ENCODE peak calls at places on chromosomes 2 and 18, in nine cellular contexts. G, B, M, D, H, C, A, L and W are unnamed samples.

GRCh38 chr18:49742563-49743295 is 70.6 kb downstream of the ACAA2 start:
- DNase-seq in G (no peak), B (no peak), M (no peak), D (no peak), H (no peak), C (no peak), A (no peak), L (no peak), W (no peak)

GRCh38 chr18:36672437-36673344 is 156.1 kb downstream of the TPGS2 start:
- DNase-seq in G (peak), B (no peak), M (peak), D (peak), H (no peak), C (no peak), A (no peak), L (peak), W (no peak)

GRCh38 chr2:41595235-41595634 is 452.6 kb upstream of the PKDCC start:
- DNase-seq in G (no peak), B (no peak), M (peak), D (no peak), H (no peak), C (no peak), A (no peak), L (peak), W (no peak)

GRCh38 chr2:216478151-216478550 is 20.5 kb upstream of the RPL37A start:
- DNase-seq in G (peak), B (no peak), M (peak), D (no peak), H (no peak), C (no peak), A (no peak), L (peak), W (no peak)

GRCh38 chr18:13581055-13581454 is 145.3 kb downstream of the FAM210A start:
- DNase-seq in G (no peak), B (no peak), M (no peak), D (no peak), H (no peak), C (no peak), A (no peak), L (no peak), W (no peak)

GRCh38 chr2:37985333-37985732 is 60.2 kb downstream of the RMDN2 start:
- DNase-seq in G (peak), B (no peak), M (peak), D (no peak), H (no peak), C (no peak), A (peak), L (peak), W (no peak)

GRCh38 chr2:59276033-59276432 is 1034.9 kb upstream of the FANCL start:
- DNase-seq in G (peak), B (no peak), M (no peak), D (no peak), H (peak), C (no peak), A (no peak), L (no peak), W (no peak)

GRCh38 chr18:11047817-11048216 is 101.6 kb downstream of the PIEZO2 start:
- DNase-seq in G (no peak), B (peak), M (no peak), D (no peak), H (no peak), C (no peak), A (no peak), L (no peak), W (no peak)

GRCh38 chr2:156901373-156902031 is 356.0 kb upstream of the GALNT5 start:
- DNase-seq in G (no peak), B (no peak), M (peak), D (no peak), H (no peak), C (no peak), A (no peak), L (peak), W (no peak)

GRCh38 chr2:28155627-28156026 is 237.0 kb upstream of the FOSL2 start:
- DNase-seq in G (peak), B (no peak), M (peak), D (no peak), H (no peak), C (no peak), A (no peak), L (peak), W (no peak)

GRCh38 chr2:141417246-141417797 is 713.5 kb downstream of the LRP1B start:
- DNase-seq in G (no peak), B (no peak), M (no peak), D (no peak), H (no peak), C (no peak), A (peak), L (no peak), W (no peak)

GRCh38 chr2:154402138-154402714 is 296.3 kb upstream of the KCNJ3 start:
- DNase-seq in G (peak), B (no peak), M (peak), D (no peak), H (no peak), C (no peak), A (no peak), L (peak), W (no peak)

GRCh38 chr2:201357216-201357615 is at the start of gene FLACC1:
- DNase-seq in G (peak), B (no peak), M (peak), D (no peak), H (no peak), C (no peak), A (no peak), L (peak), W (no peak)

GRCh38 chr18:69838620-69839411 is 108.9 kb downstream of the CD226 start:
- DNase-seq in G (peak), B (no peak), M (no peak), D (no peak), H (no peak), C (no peak), A (no peak), L (peak), W (no peak)

GRCh38 chr2:222290371-222290690 is 8.5 kb downstream of the PAX3 start:
- DNase-seq in G (no peak), B (peak), M (no peak), D (no peak), H (no peak), C (no peak), A (no peak), L (no peak), W (no peak)

GRCh38 chr2:224958873-224959272 is 83.4 kb downstream of the DOCK10 start:
- DNase-seq in G (no peak), B (no peak), M (no peak), D (no peak), H (no peak), C (no peak), A (no peak), L (no peak), W (no peak)

GRCh38 chr2:36367497-36368353 is 12.1 kb downstream of the CRIM1 start:
- DNase-seq in G (no peak), B (no peak), M (no peak), D (no peak), H (no peak), C (no peak), A (no peak), L (peak), W (no peak)

GRCh38 chr18:47895565-47896250 is 34.8 kb downstream of the SMAD2 start:
- DNase-seq in G (no peak), B (no peak), M (no peak), D (no peak), H (no peak), C (no peak), A (no peak), L (no peak), W (no peak)

GRCh38 chr18:69492861-69493260 is 92.2 kb downstream of the DOK6 start:
- DNase-seq in G (no peak), B (no peak), M (no peak), D (no peak), H (no peak), C (no peak), A (no peak), L (no peak), W (no peak)

GRCh38 chr2:241555711-241556110 is 2.8 kb upstream of the BOK start:
- DNase-seq in G (no peak), B (no peak), M (no peak), D (no peak), H (no peak), C (no peak), A (no peak), L (peak), W (no peak)

GRCh38 chr2:225171350-225171749 is 129.1 kb upstream of the DOCK10 start:
- DNase-seq in G (peak), B (no peak), M (no peak), D (no peak), H (no peak), C (no peak), A (no peak), L (no peak), W (no peak)

GRCh38 chr18:8562065-8562464 is 47.2 kb upstream of the RAB12 start:
- DNase-seq in G (no peak), B (no peak), M (no peak), D (no peak), H (no peak), C (no peak), A (no peak), L (no peak), W (no peak)

GRCh38 chr18:11322006-11322405 is 172.6 kb upstream of the PIEZO2 start:
- DNase-seq in G (no peak), B (no peak), M (no peak), D (no peak), H (no peak), C (no peak), A (no peak), L (no peak), W (no peak)

GRCh38 chr2:240364582-240364960 is 70.9 kb upstream of the GPC1 start:
- DNase-seq in G (no peak), B (no peak), M (no peak), D (no peak), H (no peak), C (no peak), A (no peak), L (no peak), W (no peak)

GRCh38 chr18:54626779-54627178 is 35.7 kb downstream of the DYNAP start:
- DNase-seq in G (no peak), B (no peak), M (no peak), D (no peak), H (no peak), C (no peak), A (no peak), L (no peak), W (no peak)

GRCh38 chr2:66428986-66429612 is 5.8 kb upstream of the MEIS1 start:
- DNase-seq in G (peak), B (no peak), M (peak), D (no peak), H (no peak), C (no peak), A (no peak), L (peak), W (no peak)

GRCh38 chr2:48635786-48636185 is 18.1 kb downstream of the GTF2A1L start:
- DNase-seq in G (no peak), B (no peak), M (no peak), D (no peak), H (no peak), C (no peak), A (no peak), L (no peak), W (no peak)

GRCh38 chr2:201807452-201807980 is 1.2 kb downstream of the CDK15 start:
- DNase-seq in G (no peak), B (no peak), M (peak), D (no peak), H (peak), C (no peak), A (no peak), L (no peak), W (no peak)

GRCh38 chr2:177265386-177265690 is 811 bp upstream of the NFE2L2 start:
- DNase-seq in G (no peak), B (no peak), M (peak), D (no peak), H (no peak), C (peak), A (peak), L (peak), W (no peak)

GRCh38 chr2:177265834-177266817 is 1.6 kb upstream of the NFE2L2 start:
- DNase-seq in G (peak), B (no peak), M (no peak), D (peak), H (no peak), C (no peak), A (peak), L (peak), W (no peak)

GRCh38 chr2:177263451-177264208 is 897 bp downstream of the NFE2L2 start:
- DNase-seq in G (peak), B (peak), M (peak), D (peak), H (peak), C (peak), A (peak), L (peak), W (peak)

GRCh38 chr2:177264209-177264538 is 353 bp downstream of the NFE2L2 start:
- DNase-seq in G (peak), B (no peak), M (peak), D (no peak), H (peak), C (no peak), A (no peak), L (no peak), W (no peak)

DNA sequence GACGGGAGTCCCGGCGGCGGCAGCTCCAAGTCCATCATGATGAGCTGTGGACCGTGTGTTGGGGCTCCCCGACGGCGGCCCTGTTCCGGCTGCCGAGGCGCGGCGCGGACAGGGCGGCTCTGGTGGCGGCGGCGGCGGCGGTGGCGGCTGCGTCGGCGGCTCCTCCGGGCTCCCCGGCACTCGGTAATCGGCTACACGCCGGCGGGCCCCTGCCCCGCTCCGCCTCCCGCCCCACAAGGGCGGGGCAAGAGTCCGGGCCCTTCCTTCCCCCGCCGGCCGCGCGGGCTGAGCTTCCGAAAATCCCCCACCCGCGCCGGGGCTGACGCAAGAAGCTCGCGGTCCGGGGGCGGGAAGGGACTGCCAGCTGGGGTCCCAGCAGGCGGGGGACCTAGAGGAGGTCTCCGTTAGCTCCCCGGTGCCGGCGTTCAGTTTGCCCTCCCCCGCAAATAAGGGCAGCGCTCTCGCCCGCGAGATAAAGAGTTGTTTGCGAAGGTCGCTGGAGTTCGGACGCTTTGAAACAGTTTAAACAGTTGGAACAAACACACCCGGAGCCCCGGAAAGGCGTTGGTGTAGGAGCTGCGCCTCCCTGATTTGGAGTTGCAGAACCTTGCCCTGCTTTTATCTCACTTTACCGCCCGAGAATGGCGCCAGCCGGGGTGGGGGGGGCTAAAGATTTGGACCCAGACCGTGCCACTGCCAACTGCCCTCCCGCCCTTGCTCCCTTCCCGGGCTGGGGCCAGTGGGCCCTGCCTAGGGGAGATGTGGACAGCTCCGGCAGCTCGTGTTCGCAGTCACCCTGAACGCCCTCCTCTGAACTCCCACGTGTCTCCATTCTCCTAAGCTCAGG is at the start of gene NFE2L2:
- DNase-seq in G (peak), B (peak), M (peak), D (peak), H (peak), C (peak), A (peak), L (peak), W (peak)
- TF ChIP-seq CTCF in G (no peak), B (no peak), M (no peak), D (no peak), H (no peak), C (peak), A (no peak), L (no peak), W (no peak)

GRCh38 chr2:235343869-235344268 is 150.0 kb upstream of the AGAP1 start:
- DNase-seq in G (no peak), B (no peak), M (peak), D (no peak), H (no peak), C (no peak), A (no peak), L (no peak), W (no peak)
- TF ChIP-seq CTCF in G (no peak), B (no peak), M (no peak), D (no peak), H (no peak), C (no peak), A (no peak), L (no peak), W (no peak)

DNA sequence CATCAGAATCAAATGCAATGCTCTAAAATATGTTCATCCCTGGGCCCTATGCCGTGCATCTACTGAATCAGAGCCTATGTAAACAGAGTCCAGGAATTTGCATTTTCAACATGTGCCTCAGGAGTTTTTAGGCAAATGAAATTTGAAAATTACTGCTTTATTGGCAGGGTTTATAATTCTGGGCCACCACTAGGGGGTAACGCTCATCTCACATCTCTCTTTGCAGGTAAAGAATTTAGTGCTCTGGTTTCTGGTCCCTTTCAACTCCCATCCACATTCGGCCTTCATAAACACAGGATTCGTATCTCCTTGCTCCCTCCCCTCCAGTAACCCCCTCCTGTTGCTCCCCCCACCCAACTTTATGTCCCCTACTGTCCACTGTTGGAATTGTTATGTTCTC is 49.3 kb downstream of the LYPD6B start:
- DNase-seq in G (peak), B (no peak), M (no peak), D (peak), H (no peak), C (no peak), A (peak), L (peak), W (no peak)
- TF ChIP-seq CTCF in G (peak), B (no peak), M (peak), D (no peak), H (peak), C (peak), A (peak), L (peak), W (no peak)

DNA sequence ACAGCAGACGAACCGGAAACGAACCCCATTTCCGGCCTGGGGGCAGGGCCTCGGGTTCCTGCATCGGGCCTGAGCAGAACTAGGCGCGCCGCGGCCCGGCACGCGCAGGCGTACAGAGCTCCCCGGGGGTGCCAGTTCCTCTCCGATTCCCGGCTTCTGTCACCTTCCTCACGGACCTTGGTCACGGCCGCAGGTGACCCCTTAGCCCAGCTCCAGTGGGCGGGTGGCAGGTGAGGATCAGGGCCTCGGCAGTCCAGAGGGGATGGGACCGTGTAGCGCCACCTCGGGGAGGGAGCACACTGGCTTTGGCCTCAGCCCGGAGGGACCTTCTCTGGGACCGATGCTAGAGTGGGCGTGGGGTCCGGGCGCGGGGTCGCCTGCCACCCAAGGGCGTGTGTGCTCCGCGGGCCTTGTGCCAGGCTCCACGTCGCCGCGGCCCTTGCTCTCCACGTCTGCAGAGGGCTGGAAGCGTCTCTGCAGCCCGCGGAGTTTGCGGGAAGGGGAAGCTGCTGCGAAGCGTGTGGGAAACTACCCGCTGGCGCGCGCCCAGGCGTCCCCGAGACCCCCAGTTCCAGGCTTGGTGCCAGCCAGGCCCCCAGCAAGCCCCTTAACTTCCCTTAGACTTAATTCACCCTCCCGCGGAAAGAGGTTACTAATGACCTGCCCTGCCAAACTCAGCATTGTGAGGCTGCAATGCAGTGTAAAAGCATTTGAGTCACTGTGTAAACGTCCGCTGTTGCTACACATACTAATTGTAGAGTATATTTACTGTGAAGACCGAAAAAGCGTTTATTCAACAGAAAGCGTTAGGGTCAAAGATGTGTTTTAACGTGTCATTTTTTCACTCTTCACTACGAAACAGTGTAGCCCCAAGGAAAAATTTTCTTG is at the start of gene TRAPPC12:
- DNase-seq in G (peak), B (peak), M (peak), D (peak), H (peak), C (peak), A (peak), L (peak), W (peak)
- TF ChIP-seq CTCF in G (peak), B (peak), M (peak), D (peak), H (no peak), C (peak), A (peak), L (peak), W (no peak)

DNA sequence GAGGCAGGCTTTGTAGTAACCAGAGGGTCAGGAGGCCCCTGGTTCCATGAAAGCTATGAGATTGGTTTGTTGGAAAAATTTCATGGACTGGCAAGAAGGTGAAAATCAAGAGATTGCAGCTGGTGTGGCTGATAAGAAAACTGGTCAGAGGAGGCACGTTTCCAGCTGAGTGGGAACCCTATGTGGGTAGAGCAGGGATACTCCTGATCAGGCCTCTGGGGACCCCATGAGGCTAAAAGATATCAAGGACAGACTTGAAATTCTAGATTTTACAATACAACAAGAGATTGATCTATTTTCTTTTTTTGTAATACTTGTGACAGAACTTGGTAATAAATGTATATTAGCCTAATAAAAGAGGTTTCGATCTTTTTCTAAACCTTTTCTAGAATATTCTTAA is 1615.1 kb downstream of the DPP10 start:
- DNase-seq in G (no peak), B (no peak), M (no peak), D (no peak), H (no peak), C (no peak), A (no peak), L (no peak), W (no peak)
- TF ChIP-seq CTCF in G (no peak), B (no peak), M (no peak), D (no peak), H (no peak), C (no peak), A (no peak), L (no peak), W (no peak)

GRCh38 chr2:168449419-168449818 is 6.7 kb upstream of the CERS6 start:
- DNase-seq in G (no peak), B (no peak), M (no peak), D (no peak), H (no peak), C (no peak), A (no peak), L (no peak), W (no peak)
- TF ChIP-seq CTCF in G (no peak), B (no peak), M (no peak), D (no peak), H (no peak), C (no peak), A (no peak), L (no peak), W (no peak)